ENCODE peak calls at places on chromosomes 5 and 9, in ten cellular contexts. L is neural crest cell, Y is adrenal gland, Z is tibial artery, P is hepatocyte, X is mucosa of descending colon, A is GM06990, N is psoas muscle, G is RWPE1, W is mammary epithelial cell. E is an unnamed sample.

GRCh38 chr9:126404459-126404858 is 77.8 kb downstream of the MVB12B start:
- DNase-seq in A (no peak), Z (no peak), L (no peak), W (no peak), G (no peak), Y (no peak), N (no peak), P (no peak), X (no peak), E (no peak)

GRCh38 chr5:128681764-128682664 is 144.0 kb upstream of the FBN2 start:
- DNase-seq in W (peak), L (no peak), Z (no peak), G (peak), Y (no peak), X (no peak), P (no peak), N (no peak), A (no peak), E (no peak)

GRCh38 chr5:172646716-172647285 is 5.7 kb downstream of the NEURL1B start:
- DNase-seq in Y (no peak), P (peak), G (no peak), N (no peak), W (no peak), X (peak), Z (peak), A (no peak), L (no peak), E (peak)

GRCh38 chr9:7094052-7094451 is 336.3 kb downstream of the KDM4C start:
- DNase-seq in L (no peak), P (no peak), X (no peak), W (peak), G (peak), Y (no peak), N (no peak), A (no peak), Z (no peak), E (no peak)

GRCh38 chr5:145101246-145101645 is 733.9 kb downstream of the PRELID2 start:
- DNase-seq in P (peak), N (no peak), X (no peak), Z (no peak), W (no peak), L (no peak), A (no peak), Y (no peak), G (no peak), E (no peak)

GRCh38 chr5:164959761-164960160 is 1454.3 kb downstream of the MAT2B start:
- DNase-seq in N (no peak), X (no peak), W (no peak), L (no peak), G (no peak), Y (no peak), P (no peak), A (no peak), Z (no peak), E (no peak)

GRCh38 chr5:76641514-76642120 is 18.4 kb upstream of the F2RL2 start:
- DNase-seq in Z (no peak), N (no peak), P (peak), G (peak), X (no peak), W (peak), L (peak), Y (peak), A (peak), E (no peak)

GRCh38 chr9:123435471-123435870 is 79.5 kb downstream of the CRB2 start:
- DNase-seq in Y (no peak), P (no peak), Z (no peak), N (no peak), A (no peak), W (no peak), L (no peak), G (no peak), X (no peak), E (no peak)

GRCh38 chr5:6525910-6526309 is 77.3 kb downstream of the UBE2QL1 start:
- DNase-seq in X (no peak), G (no peak), A (no peak), W (no peak), Z (no peak), Y (peak), N (no peak), L (peak), P (peak), E (no peak)

GRCh38 chr5:154505567-154505966 is 27.5 kb upstream of the HAND1 start:
- DNase-seq in Y (no peak), N (no peak), X (no peak), Z (peak), A (no peak), G (no peak), W (no peak), L (no peak), P (no peak), E (no peak)

GRCh38 chr5:50318220-50318619 is 122.9 kb downstream of the EMB start:
- DNase-seq in N (no peak), X (no peak), P (no peak), Y (no peak), W (no peak), L (no peak), Z (no peak), G (no peak), A (no peak), E (no peak)

GRCh38 chr5:50325237-50325832 is 115.8 kb downstream of the EMB start:
- DNase-seq in Z (no peak), Y (peak), L (peak), W (no peak), G (no peak), P (peak), N (no peak), X (no peak), A (peak), E (no peak)

GRCh38 chr5:50320131-50320749 is 120.8 kb downstream of the EMB start:
- DNase-seq in X (no peak), Z (no peak), P (no peak), L (no peak), A (no peak), Y (no peak), N (no peak), G (peak), W (no peak), E (no peak)
- TF ChIP-seq CTCF in X (no peak), Z (no peak), P (no peak), L (no peak), A (peak), Y (no peak), N (no peak), G (peak), W (peak), E (no peak)

DNA sequence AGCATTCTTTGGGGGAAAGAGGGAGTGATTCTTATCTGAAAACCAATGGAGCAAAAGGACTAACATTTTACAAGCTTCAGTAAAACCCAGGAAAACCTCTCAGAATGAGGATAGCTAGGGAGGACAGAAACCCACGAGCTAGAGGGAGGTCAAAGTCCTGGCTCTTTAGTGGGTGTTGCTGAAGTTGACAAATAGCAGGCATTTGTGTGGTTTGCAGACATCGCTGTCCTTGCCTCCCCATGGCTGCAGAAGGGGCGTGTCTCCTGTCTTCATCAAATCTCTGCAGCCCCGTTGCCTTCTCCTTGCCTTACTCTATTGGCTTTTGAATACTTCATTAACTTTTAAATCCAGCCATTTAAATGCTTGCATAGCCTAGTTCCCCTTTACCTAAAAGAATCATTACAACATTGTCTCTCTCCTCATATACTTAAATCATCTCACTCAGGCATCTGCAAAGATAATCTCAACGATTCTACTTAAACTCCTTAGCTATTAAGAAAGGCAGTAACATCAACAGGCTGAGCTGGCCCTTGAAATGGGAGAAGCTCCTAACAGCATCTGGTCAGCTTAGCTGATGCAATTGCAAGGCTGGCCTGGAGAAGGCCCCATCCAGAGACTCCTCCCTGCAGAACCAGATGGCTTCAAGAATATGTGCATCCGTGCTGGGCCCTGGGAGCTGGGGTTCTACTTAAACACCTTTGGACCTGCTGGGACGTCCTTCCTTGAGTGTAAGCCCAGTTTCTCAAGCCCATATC is 152.8 kb upstream of the TAS2R1 start:
- DNase-seq in Y (no peak), G (no peak), W (no peak), Z (no peak), N (no peak), L (no peak), P (peak), A (no peak), X (peak), E (no peak)
- TF ChIP-seq CTCF in Y (no peak), G (no peak), W (no peak), Z (no peak), N (no peak), L (no peak), P (no peak), A (no peak), X (no peak), E (no peak)

DNA sequence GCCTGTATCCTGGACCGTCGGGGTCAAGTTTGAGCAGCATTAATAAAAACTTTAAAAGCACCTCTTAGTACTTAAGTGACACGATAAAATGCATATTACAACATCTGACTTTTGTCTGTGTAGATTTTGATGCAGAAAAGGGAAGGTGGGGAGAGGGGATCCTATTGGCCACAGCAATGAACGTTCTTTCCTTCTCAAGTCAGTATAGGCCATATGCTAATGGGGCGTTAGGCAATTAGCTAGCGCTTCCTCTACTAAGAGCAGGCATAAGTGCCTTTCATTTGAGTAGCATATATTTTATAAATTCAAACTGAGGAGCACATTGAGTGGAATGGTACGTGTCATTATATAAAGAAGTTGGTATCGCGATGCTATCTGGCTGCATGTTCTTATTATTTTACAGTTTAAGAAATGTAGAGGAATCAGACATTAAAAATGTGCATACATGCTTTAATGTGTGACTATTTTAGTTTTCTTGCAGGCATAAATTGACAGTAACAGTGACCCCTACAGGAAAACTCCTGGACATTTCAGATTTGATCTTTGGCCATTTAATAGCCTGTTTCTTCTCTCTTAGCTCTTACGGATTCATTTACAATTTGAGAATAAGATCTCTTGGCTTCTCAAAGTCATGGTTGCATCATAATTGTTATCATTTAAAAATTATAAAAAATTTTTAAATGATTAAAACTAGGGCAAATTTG is 1.1 kb upstream of the GNA14 start:
- DNase-seq in P (no peak), W (no peak), Z (no peak), G (peak), L (no peak), A (no peak), Y (no peak), X (no peak), N (no peak), E (no peak)
- TF ChIP-seq CTCF in P (peak), W (peak), Z (no peak), G (no peak), L (peak), A (no peak), Y (peak), X (no peak), N (peak), E (peak)

GRCh38 chr9:133726401-133727276 is 11.5 kb downstream of the SARDH start:
- DNase-seq in Y (peak), X (peak), N (peak), W (peak), P (peak), G (peak), Z (peak), L (peak), A (no peak), E (no peak)

GRCh38 chr9:133728856-133729645 is 9.1 kb downstream of the SARDH start:
- DNase-seq in L (no peak), X (no peak), Y (no peak), P (no peak), N (no peak), W (no peak), Z (no peak), G (no peak), A (no peak), E (no peak)

GRCh38 chr9:133727277-133727875 is 10.8 kb downstream of the SARDH start:
- DNase-seq in X (no peak), G (no peak), W (no peak), Y (no peak), P (peak), N (peak), L (no peak), Z (peak), A (no peak), E (no peak)

GRCh38 chr9:133729646-133730281 is 8.4 kb downstream of the SARDH start:
- DNase-seq in L (no peak), G (no peak), P (no peak), Y (no peak), A (no peak), W (no peak), Z (no peak), X (no peak), N (no peak), E (no peak)

GRCh38 chr9:133727876-133728441 is 10.2 kb downstream of the SARDH start:
- DNase-seq in W (no peak), G (no peak), Y (no peak), X (peak), A (no peak), L (no peak), N (peak), Z (peak), P (no peak), E (no peak)
- TF ChIP-seq CTCF in W (no peak), G (no peak), Y (no peak), X (no peak), A (peak), L (no peak), N (no peak), Z (no peak), P (no peak), E (no peak)

GRCh38 chr5:179405426-179406030 is 60.3 kb upstream of the ADAMTS2 start:
- DNase-seq in N (no peak), Z (no peak), Y (no peak), G (no peak), P (peak), L (no peak), W (no peak), A (no peak), X (no peak), E (no peak)

GRCh38 chr5:179403426-179404147 is 58.3 kb upstream of the ADAMTS2 start:
- DNase-seq in W (no peak), G (no peak), N (no peak), Y (no peak), Z (no peak), A (no peak), X (no peak), P (no peak), L (no peak), E (no peak)

GRCh38 chr5:179405054-179405416 is 59.8 kb upstream of the ADAMTS2 start:
- DNase-seq in G (no peak), A (no peak), Y (no peak), X (no peak), Z (no peak), N (no peak), L (no peak), P (no peak), W (no peak), E (no peak)

GRCh38 chr5:179406031-179406681 is 60.9 kb upstream of the ADAMTS2 start:
- DNase-seq in G (no peak), W (no peak), N (no peak), Z (no peak), P (peak), L (no peak), A (no peak), X (no peak), Y (peak), E (no peak)

GRCh38 chr5:179404321-179405053 is 59.2 kb upstream of the ADAMTS2 start:
- DNase-seq in N (no peak), X (no peak), L (no peak), W (no peak), Y (peak), G (no peak), A (no peak), P (peak), Z (no peak), E (no peak)
- TF ChIP-seq CTCF in N (peak), X (no peak), L (peak), W (no peak), Y (peak), G (no peak), A (no peak), P (peak), Z (peak), E (no peak)

DNA sequence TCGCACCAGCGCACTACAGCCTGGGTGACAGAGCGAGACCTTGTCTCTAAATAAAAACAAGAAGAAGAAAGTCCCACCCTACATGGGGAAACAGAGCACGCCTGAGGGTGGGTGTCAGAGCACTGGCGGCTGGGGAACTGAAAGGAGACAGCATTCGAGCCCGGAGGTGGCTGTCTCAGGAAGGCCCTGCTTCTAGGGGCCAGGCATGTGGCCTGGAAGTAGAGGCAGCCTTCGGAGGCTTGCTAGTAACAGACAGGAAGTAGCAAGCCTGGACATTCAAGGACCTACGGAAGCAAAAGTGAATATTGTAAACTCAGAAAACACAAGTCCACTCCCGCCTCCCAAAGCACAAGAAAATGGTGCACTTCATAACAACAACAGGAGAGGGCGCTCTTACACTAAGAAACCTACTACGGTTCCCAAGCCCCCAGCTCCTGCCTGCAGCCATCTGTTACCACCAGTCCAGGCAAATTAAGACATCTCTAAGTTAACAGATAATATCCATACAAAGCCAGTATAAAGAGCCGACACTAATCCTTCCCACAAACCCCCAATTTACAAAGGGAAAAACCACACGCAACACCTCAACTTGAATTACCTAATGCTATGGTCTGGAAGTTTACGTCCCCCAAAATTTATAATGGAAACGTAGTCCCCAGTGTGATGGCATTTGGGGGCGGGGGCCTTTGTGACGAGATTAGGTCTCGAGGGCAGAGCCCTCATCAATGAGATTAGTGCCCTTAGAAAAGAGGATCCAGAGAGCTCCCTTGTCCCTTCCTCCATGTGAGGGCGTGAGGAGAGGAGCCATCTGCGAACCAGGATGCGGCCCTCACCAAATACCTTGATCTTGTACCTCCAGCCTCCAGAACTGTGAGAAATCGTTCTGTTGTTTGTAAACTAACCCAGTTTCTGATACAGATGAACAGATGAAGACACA is 7.7 kb downstream of the RASGEF1C start:
- DNase-seq in G (no peak), N (no peak), A (no peak), P (peak), Y (peak), Z (no peak), W (no peak), X (no peak), L (peak), E (no peak)
- TF ChIP-seq CTCF in G (peak), N (peak), A (peak), P (peak), Y (peak), Z (no peak), W (peak), X (no peak), L (peak), E (peak)

GRCh38 chr9:88660611-88661010 is 125.6 kb downstream of the NXNL2 start:
- DNase-seq in P (peak), L (no peak), Z (no peak), A (no peak), Y (peak), G (no peak), W (peak), N (no peak), X (no peak), E (no peak)
- TF ChIP-seq CTCF in P (peak), L (peak), Z (no peak), A (peak), Y (peak), G (no peak), W (peak), N (no peak), X (no peak), E (peak)

GRCh38 chr5:111942661-111943401 is 185.8 kb upstream of the NREP start:
- DNase-seq in Y (no peak), P (no peak), N (no peak), A (no peak), Z (no peak), X (no peak), G (no peak), W (no peak), L (no peak), E (no peak)
- TF ChIP-seq CTCF in Y (no peak), P (no peak), N (no peak), A (no peak), Z (no peak), X (no peak), G (no peak), W (no peak), L (no peak), E (no peak)

GRCh38 chr5:140822281-140822629 is 842 bp downstream of the PCDHA5 start:
- DNase-seq in G (no peak), L (no peak), W (no peak), N (no peak), A (no peak), Y (no peak), Z (no peak), P (no peak), X (no peak), E (no peak)

GRCh38 chr5:140823475-140823874 is 2.1 kb downstream of the PCDHA5 start:
- DNase-seq in N (no peak), G (no peak), L (no peak), Z (no peak), X (no peak), A (no peak), Y (no peak), P (no peak), W (no peak), E (no peak)

DNA sequence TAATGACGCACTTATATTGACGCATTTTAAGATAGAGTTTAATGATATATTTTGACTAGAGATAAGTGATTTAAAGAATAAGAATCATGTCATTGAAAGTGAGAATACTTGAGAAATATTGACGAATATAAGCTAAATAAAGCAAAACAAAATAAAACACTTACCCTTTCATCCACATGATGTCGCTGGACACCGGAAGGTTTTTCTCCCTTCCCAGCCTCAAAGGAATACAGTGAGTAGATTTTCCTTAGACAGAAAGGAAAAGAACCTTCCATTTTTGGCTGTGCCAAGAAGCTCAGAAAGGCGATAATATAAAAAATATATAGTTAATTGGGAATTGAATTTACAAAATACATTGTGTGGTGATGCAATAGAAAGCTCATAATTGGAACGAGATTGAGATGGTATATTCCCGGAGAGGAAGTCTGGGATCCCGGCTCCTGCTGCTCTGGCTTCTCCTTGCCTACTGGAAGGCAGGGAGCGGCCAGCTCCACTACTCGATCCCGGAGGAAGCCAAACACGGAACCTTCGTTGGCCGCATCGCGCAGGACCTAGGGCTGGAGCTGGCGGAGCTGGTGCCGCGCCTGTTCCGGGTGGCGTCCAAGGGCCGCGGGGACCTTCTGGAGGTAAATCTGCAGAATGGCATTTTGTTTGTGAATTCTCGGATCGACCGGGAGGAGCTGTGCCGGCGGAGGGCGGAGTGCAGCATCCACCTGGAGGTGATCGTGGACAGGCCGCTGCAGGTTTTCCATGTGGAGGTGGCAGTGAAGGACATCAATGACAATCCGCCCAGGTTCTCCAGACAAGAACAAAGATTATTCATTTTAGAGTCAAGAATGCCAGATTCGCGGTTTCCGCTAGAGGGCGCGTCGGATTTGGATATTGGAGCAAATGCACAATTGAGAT is at the start of gene PCDHA5:
- DNase-seq in Z (no peak), A (no peak), Y (peak), N (no peak), X (no peak), P (no peak), G (no peak), W (no peak), L (no peak), E (no peak)
- TF ChIP-seq CTCF in Z (no peak), A (peak), Y (no peak), N (peak), X (no peak), P (no peak), G (peak), W (peak), L (no peak), E (peak)

GRCh38 chr5:95861858-95862561 is 39.5 kb upstream of the GLRX start:
- DNase-seq in Z (no peak), G (peak), W (peak), P (peak), N (no peak), Y (no peak), A (no peak), L (no peak), X (no peak), E (no peak)
- TF ChIP-seq CTCF in Z (no peak), G (no peak), W (no peak), P (no peak), N (no peak), Y (no peak), A (no peak), L (peak), X (no peak), E (no peak)